ENCODE peak calls at places on chromosome 3, in five cellular contexts. One of them, this sample, is unnamed. For H3K4me1, the result is how much of the 10 kb centered on the place peaks cover.

GRCh38 chr3:171548918-171549317 is 88.7 kb upstream of the TNIK start:
- DNase-seq in GM23338: no peak
- DNase-seq in H1: no peak
- DNase-seq in prostate gland: no peak
- DNase-seq in esophagus muscularis mucosa: no peak
- DNase-seq in this sample: no peak

GRCh38 chr3:24545917-24546316 is 51.3 kb upstream of the THRB start:
- DNase-seq in GM23338: no peak
- DNase-seq in H1: no peak
- DNase-seq in prostate gland: no peak
- DNase-seq in esophagus muscularis mucosa: no peak
- DNase-seq in this sample: no peak

GRCh38 chr3:169286214-169286613 is 377.3 kb downstream of the MECOM start:
- DNase-seq in GM23338: no peak
- DNase-seq in H1: no peak
- DNase-seq in prostate gland: no peak
- DNase-seq in esophagus muscularis mucosa: no peak
- DNase-seq in this sample: no peak

GRCh38 chr3:79154861-79155260 is 612.9 kb downstream of the ROBO1 start:
- DNase-seq in GM23338: no peak
- DNase-seq in H1: no peak
- DNase-seq in prostate gland: no peak
- DNase-seq in esophagus muscularis mucosa: no peak
- DNase-seq in this sample: no peak

GRCh38 chr3:126551839-126552687 is 6.7 kb downstream of the C3orf22 start:
- DNase-seq in GM23338: no peak
- DNase-seq in H1: no peak
- DNase-seq in prostate gland: no peak
- DNase-seq in esophagus muscularis mucosa: no peak
- DNase-seq in this sample: no peak

GRCh38 chr3:133296315-133296917 is 103.4 kb upstream of the BFSP2 start:
- DNase-seq in GM23338: no peak
- DNase-seq in H1: no peak
- DNase-seq in prostate gland: no peak
- DNase-seq in esophagus muscularis mucosa: no peak
- DNase-seq in this sample: no peak

GRCh38 chr3:195236076-195236798 is 34.7 kb downstream of the XXYLT1 start:
- DNase-seq in GM23338: no peak
- DNase-seq in H1: no peak
- DNase-seq in prostate gland: no peak
- DNase-seq in esophagus muscularis mucosa: peak
- DNase-seq in this sample: peak

GRCh38 chr3:44509985-44510360 is 32.5 kb upstream of the ZNF445 start:
- DNase-seq in GM23338: no peak
- DNase-seq in H1: no peak
- DNase-seq in prostate gland: no peak
- DNase-seq in esophagus muscularis mucosa: no peak
- DNase-seq in this sample: no peak

GRCh38 chr3:119815716-119816115 is 33.8 kb downstream of the NR1I2 start:
- DNase-seq in GM23338: no peak
- DNase-seq in H1: no peak
- DNase-seq in prostate gland: no peak
- DNase-seq in esophagus muscularis mucosa: no peak
- DNase-seq in this sample: peak

GRCh38 chr3:66885326-66886000 is 112.6 kb upstream of the KBTBD8 start:
- DNase-seq in GM23338: peak
- DNase-seq in H1: no peak
- DNase-seq in prostate gland: no peak
- DNase-seq in esophagus muscularis mucosa: no peak
- DNase-seq in this sample: no peak

GRCh38 chr3:125310623-125311076 is 64.5 kb downstream of the ZNF148 start:
- DNase-seq in GM23338: no peak
- DNase-seq in H1: no peak
- DNase-seq in prostate gland: no peak
- DNase-seq in esophagus muscularis mucosa: no peak
- DNase-seq in this sample: no peak

GRCh38 chr3:110583373-110583935 is 488.2 kb upstream of the NECTIN3 start:
- DNase-seq in GM23338: peak
- DNase-seq in H1: no peak
- DNase-seq in prostate gland: no peak
- DNase-seq in esophagus muscularis mucosa: no peak
- DNase-seq in this sample: no peak

GRCh38 chr3:166283856-166284255 is 446.6 kb upstream of the BCHE start:
- DNase-seq in GM23338: no peak
- DNase-seq in H1: no peak
- DNase-seq in prostate gland: no peak
- DNase-seq in esophagus muscularis mucosa: no peak
- DNase-seq in this sample: no peak

GRCh38 chr3:8964436-8965370 is 1.4 kb upstream of the RAD18 start:
- DNase-seq in GM23338: peak
- DNase-seq in H1: no peak
- DNase-seq in prostate gland: peak
- DNase-seq in esophagus muscularis mucosa: peak
- DNase-seq in this sample: no peak

GRCh38 chr3:173660645-173661299 is 263.2 kb downstream of the NLGN1 start:
- DNase-seq in GM23338: no peak
- DNase-seq in H1: no peak
- DNase-seq in prostate gland: no peak
- DNase-seq in esophagus muscularis mucosa: no peak
- DNase-seq in this sample: no peak

GRCh38 chr3:48634661-48635221 is 520 bp downstream of the SLC26A6 start:
- DNase-seq in GM23338: peak
- DNase-seq in H1: peak
- DNase-seq in prostate gland: peak
- DNase-seq in esophagus muscularis mucosa: no peak
- DNase-seq in this sample: no peak

GRCh38 chr3:99747915-99748314 is 69.7 kb upstream of the CMSS1 start:
- DNase-seq in GM23338: peak
- DNase-seq in H1: no peak
- DNase-seq in prostate gland: no peak
- DNase-seq in esophagus muscularis mucosa: no peak
- DNase-seq in this sample: no peak

GRCh38 chr3:195868866-195869412 is 39.4 kb downstream of the TNK2 start:
- DNase-seq in GM23338: no peak
- DNase-seq in H1: no peak
- DNase-seq in prostate gland: no peak
- DNase-seq in esophagus muscularis mucosa: no peak
- DNase-seq in this sample: peak

GRCh38 chr3:149375164-149375823 is 2.2 kb downstream of the TM4SF1 start:
- DNase-seq in GM23338: no peak
- DNase-seq in H1: no peak
- DNase-seq in prostate gland: no peak
- DNase-seq in esophagus muscularis mucosa: no peak
- DNase-seq in this sample: no peak

GRCh38 chr3:98812851-98813374 is 49.8 kb downstream of the ST3GAL6 start:
- DNase-seq in GM23338: peak
- DNase-seq in H1: no peak
- DNase-seq in prostate gland: no peak
- DNase-seq in esophagus muscularis mucosa: no peak
- DNase-seq in this sample: peak

GRCh38 chr3:65855370-65856100 is 183.2 kb downstream of the MAGI1 start:
- DNase-seq in GM23338: peak
- DNase-seq in H1: no peak
- DNase-seq in prostate gland: no peak
- DNase-seq in esophagus muscularis mucosa: no peak
- DNase-seq in this sample: no peak

GRCh38 chr3:9409981-9410849 is 12.8 kb downstream of the SETD5 start:
- DNase-seq in GM23338: no peak
- DNase-seq in H1: no peak
- DNase-seq in prostate gland: no peak
- DNase-seq in esophagus muscularis mucosa: no peak
- DNase-seq in this sample: no peak

GRCh38 chr3:101827211-101828174 is 21.8 kb upstream of the NFKBIZ start:
- DNase-seq in GM23338: peak
- DNase-seq in H1: peak
- DNase-seq in prostate gland: peak
- DNase-seq in esophagus muscularis mucosa: peak
- DNase-seq in this sample: peak

DNA sequence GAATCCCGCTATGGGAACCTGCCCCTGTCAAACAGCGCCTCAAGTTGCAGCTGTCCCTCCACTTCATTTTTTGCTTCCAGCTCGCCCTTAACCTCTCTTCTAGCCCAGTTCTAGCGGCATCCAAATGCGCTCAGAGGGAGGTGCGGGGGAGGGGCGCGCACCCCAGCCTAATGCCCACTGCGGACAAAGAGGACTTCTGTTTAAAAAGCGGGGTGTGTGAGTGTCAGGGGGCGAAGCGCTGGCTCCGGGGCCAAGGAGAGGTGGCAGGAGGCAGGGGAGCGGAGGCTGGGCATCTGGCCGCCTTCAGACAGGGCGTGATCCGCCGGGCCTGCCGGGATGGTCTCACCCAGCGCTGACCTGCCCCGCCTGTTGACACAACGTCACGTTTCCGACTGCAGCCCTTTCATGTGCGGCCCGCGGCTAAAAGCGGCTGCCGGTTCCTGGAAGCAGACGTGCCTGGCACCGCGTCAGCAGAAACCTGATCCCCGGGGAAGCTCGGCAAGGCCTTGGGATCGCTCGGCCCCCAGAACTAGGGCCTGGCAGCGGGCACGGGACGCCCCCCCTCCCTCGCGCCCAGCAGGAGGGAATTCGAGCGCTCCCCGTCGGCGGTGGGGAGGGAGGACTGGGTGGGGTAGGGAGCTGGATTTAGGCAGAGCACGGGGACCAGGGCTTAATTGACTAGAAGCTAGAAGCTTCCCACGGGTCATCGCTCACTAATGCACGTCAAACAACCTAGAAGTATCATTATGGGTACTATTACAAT is 7.6 kb downstream of the BHLHE40 start:
- DNase-seq in GM23338: peak
- DNase-seq in H1: peak
- DNase-seq in prostate gland: peak
- DNase-seq in esophagus muscularis mucosa: peak
- DNase-seq in this sample: peak
- TF ChIP-seq POLR2AphosphoS5 in GM23338: no peak
- TF ChIP-seq POLR2AphosphoS5 in H1: peak
- TF ChIP-seq POLR2AphosphoS5 in prostate gland: peak
- TF ChIP-seq POLR2AphosphoS5 in esophagus muscularis mucosa: no peak
- TF ChIP-seq POLR2AphosphoS5 in this sample: peak

GRCh38 chr3:177065285-177066028 is 131.8 kb downstream of the TBL1XR1 start:
- DNase-seq in GM23338: no peak
- DNase-seq in H1: no peak
- DNase-seq in prostate gland: no peak
- DNase-seq in esophagus muscularis mucosa: no peak
- DNase-seq in this sample: no peak

GRCh38 chr3:177069514-177070329 is 127.6 kb downstream of the TBL1XR1 start:
- DNase-seq in GM23338: no peak
- DNase-seq in H1: no peak
- DNase-seq in prostate gland: no peak
- DNase-seq in esophagus muscularis mucosa: no peak
- DNase-seq in this sample: no peak

GRCh38 chr3:177062052-177062732 is 135.1 kb downstream of the TBL1XR1 start:
- DNase-seq in GM23338: no peak
- DNase-seq in H1: no peak
- DNase-seq in prostate gland: no peak
- DNase-seq in esophagus muscularis mucosa: no peak
- DNase-seq in this sample: no peak

GRCh38 chr3:177068967-177069366 is 128.3 kb downstream of the TBL1XR1 start:
- DNase-seq in GM23338: no peak
- DNase-seq in H1: no peak
- DNase-seq in prostate gland: no peak
- DNase-seq in esophagus muscularis mucosa: no peak
- DNase-seq in this sample: no peak

DNA sequence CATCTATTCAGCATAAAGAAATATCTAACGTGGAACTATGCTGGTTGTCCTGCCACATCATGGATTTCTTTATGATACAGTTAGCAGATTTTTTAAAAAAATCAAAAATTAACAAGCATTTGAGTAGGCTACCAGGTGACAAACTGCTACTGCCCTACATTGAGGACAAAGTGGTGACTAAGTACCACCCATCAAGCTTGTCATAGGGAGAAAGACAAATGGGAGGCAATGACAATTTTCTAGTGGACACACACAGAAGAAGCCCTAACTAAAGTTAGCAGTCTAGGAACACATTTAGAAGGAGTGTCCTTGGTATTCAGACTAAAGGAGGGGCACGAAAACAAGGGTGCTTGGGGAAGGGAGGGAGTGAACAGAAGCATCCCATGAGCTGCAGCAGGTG is 131.2 kb downstream of the TBL1XR1 start:
- DNase-seq in GM23338: no peak
- DNase-seq in H1: no peak
- DNase-seq in prostate gland: no peak
- DNase-seq in esophagus muscularis mucosa: no peak
- DNase-seq in this sample: no peak
- H3K27ac ChIP-seq in GM23338: no peak
- H3K27ac ChIP-seq in H1: no peak
- H3K27ac ChIP-seq in prostate gland: no peak
- H3K27ac ChIP-seq in esophagus muscularis mucosa: no peak
- H3K27ac ChIP-seq in this sample: no peak

GRCh38 chr3:131549340-131549739 is 46.6 kb upstream of the MRPL3 start:
- DNase-seq in GM23338: peak
- DNase-seq in H1: no peak
- DNase-seq in prostate gland: no peak
- DNase-seq in esophagus muscularis mucosa: no peak
- DNase-seq in this sample: no peak

GRCh38 chr3:131543714-131544113 is 40.9 kb upstream of the MRPL3 start:
- DNase-seq in GM23338: no peak
- DNase-seq in H1: no peak
- DNase-seq in prostate gland: peak
- DNase-seq in esophagus muscularis mucosa: no peak
- DNase-seq in this sample: no peak

GRCh38 chr3:131544557-131544956 is 41.8 kb upstream of the MRPL3 start:
- DNase-seq in GM23338: no peak
- DNase-seq in H1: no peak
- DNase-seq in prostate gland: no peak
- DNase-seq in esophagus muscularis mucosa: no peak
- DNase-seq in this sample: no peak

GRCh38 chr3:131550562-131551188 is 47.9 kb upstream of the MRPL3 start:
- DNase-seq in GM23338: no peak
- DNase-seq in H1: no peak
- DNase-seq in prostate gland: no peak
- DNase-seq in esophagus muscularis mucosa: no peak
- DNase-seq in this sample: no peak

GRCh38 chr3:131547585-131547984 is 44.8 kb upstream of the MRPL3 start:
- DNase-seq in GM23338: no peak
- DNase-seq in H1: no peak
- DNase-seq in prostate gland: no peak
- DNase-seq in esophagus muscularis mucosa: no peak
- DNase-seq in this sample: no peak
- H3K4me1 ChIP-seq in GM23338: under half
- H3K4me1 ChIP-seq in H1: under half
- H3K4me1 ChIP-seq in prostate gland: under half
- H3K4me1 ChIP-seq in esophagus muscularis mucosa: under half
- H3K4me1 ChIP-seq in this sample: under half

GRCh38 chr3:116302087-116302747 is 143.1 kb downstream of the LSAMP start:
- DNase-seq in GM23338: no peak
- DNase-seq in H1: no peak
- DNase-seq in prostate gland: no peak
- DNase-seq in esophagus muscularis mucosa: no peak
- DNase-seq in this sample: no peak

DNA sequence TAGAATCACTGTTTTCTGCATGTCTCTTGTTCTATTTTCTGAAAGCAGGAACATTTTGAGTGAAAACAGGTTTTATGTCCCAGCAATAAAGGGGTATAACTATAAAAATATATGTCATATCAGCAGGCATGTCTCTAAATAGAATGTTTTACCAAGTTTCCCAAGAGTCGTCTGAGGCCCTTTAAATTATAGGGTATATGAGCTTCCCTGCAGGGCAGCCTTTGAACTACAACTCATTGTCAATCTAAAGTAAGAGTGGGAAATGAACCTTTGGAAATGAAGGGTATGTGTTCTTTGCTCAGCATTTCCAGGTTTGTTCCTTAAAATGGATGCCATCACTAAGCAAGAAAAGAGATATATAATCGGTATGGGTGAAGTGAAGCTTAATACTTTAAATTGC is 138.6 kb downstream of the LSAMP start:
- DNase-seq in GM23338: peak
- DNase-seq in H1: no peak
- DNase-seq in prostate gland: no peak
- DNase-seq in esophagus muscularis mucosa: no peak
- DNase-seq in this sample: no peak
- TF ChIP-seq POLR2AphosphoS5 in GM23338: no peak
- TF ChIP-seq POLR2AphosphoS5 in H1: no peak
- TF ChIP-seq POLR2AphosphoS5 in prostate gland: no peak
- TF ChIP-seq POLR2AphosphoS5 in esophagus muscularis mucosa: no peak
- TF ChIP-seq POLR2AphosphoS5 in this sample: no peak

This sample was measured in upper lobe of left lung.